ENCODE peak calls at places on chromosomes 1 and 21, in ten cellular contexts. S is transverse colon, C is tibial nerve, A is testis, H is IMR-90, W is thyroid gland, B is breast epithelium, X is adrenal gland, Y is K562, G is heart left ventricle. K is an unnamed sample.

GRCh38 chr1:118340928-118341905 is 156.2 kb upstream of the SPAG17 start:
- DNase-seq in H (no peak), A (no peak), B (no peak), C (no peak), X (no peak), W (peak; percentile 19), G (no peak), S (no peak), Y (no peak), K (no peak)

GRCh38 chr1:223877804-223878203 is 32.1 kb upstream of the TP53BP2 start:
- DNase-seq in G (no peak), B (no peak), Y (no peak), H (no peak), X (no peak), A (no peak), W (no peak), S (no peak), C (no peak), K (no peak)

GRCh38 chr1:118928739-118929554 is 59.2 kb downstream of the TBX15 start:
- DNase-seq in Y (peak; percentile 27), A (peak; percentile 17), X (no peak), G (no peak), B (no peak), S (no peak), W (peak; percentile 23), C (no peak), H (peak; percentile 28), K (no peak)

GRCh38 chr1:66436378-66437135 is 97.4 kb upstream of the SGIP1 start:
- DNase-seq in G (no peak), H (peak; percentile 80), X (no peak), W (no peak), S (no peak), C (no peak), A (no peak), Y (no peak), B (peak; percentile 35), K (no peak)

GRCh38 chr21:45982758-45983731 is 1.5 kb downstream of the COL6A1 start:
- DNase-seq in G (peak; percentile 32), Y (no peak), B (no peak), W (peak; percentile 12), A (no peak), S (peak; percentile 11), X (no peak), H (no peak), C (no peak), K (peak; percentile 40)

GRCh38 chr1:197674286-197674685 is 101.0 kb downstream of the DENND1B start:
- DNase-seq in B (no peak), C (no peak), W (no peak), Y (no peak), G (no peak), H (no peak), S (no peak), X (no peak), A (no peak), K (no peak)

GRCh38 chr1:167467126-167467725 is 51.1 kb downstream of the CD247 start:
- DNase-seq in W (no peak), X (no peak), B (no peak), S (no peak), Y (no peak), A (no peak), C (no peak), G (no peak), H (peak; percentile 7), K (no peak)

GRCh38 chr1:1033009-1033587 is 13.2 kb downstream of the AGRN start:
- DNase-seq in C (no peak), S (peak; percentile 92), B (peak; percentile 93), H (peak; percentile 63), X (peak; percentile 72), G (peak; percentile 84), A (peak; percentile 90), Y (peak; percentile 93), W (peak; percentile 97), K (peak; percentile 69)

GRCh38 chr1:200982071-200982945 is 41.2 kb downstream of the KIF21B start:
- DNase-seq in S (no peak), W (no peak), H (peak; percentile 52), G (no peak), B (no peak), X (no peak), A (no peak), Y (no peak), C (no peak), K (no peak)

GRCh38 chr1:200981278-200981677 is 42.2 kb downstream of the KIF21B start:
- DNase-seq in S (no peak), C (no peak), X (no peak), B (no peak), H (no peak), A (no peak), W (no peak), Y (no peak), G (no peak), K (no peak)

GRCh38 chr1:200985481-200985880 is 38.0 kb downstream of the KIF21B start:
- DNase-seq in H (no peak), X (no peak), G (no peak), B (no peak), W (no peak), Y (no peak), A (no peak), C (no peak), S (no peak), K (no peak)

GRCh38 chr1:200980873-200981272 is 42.6 kb downstream of the KIF21B start:
- DNase-seq in G (no peak), H (no peak), C (no peak), A (no peak), X (no peak), Y (no peak), B (no peak), S (no peak), W (no peak), K (no peak)

DNA sequence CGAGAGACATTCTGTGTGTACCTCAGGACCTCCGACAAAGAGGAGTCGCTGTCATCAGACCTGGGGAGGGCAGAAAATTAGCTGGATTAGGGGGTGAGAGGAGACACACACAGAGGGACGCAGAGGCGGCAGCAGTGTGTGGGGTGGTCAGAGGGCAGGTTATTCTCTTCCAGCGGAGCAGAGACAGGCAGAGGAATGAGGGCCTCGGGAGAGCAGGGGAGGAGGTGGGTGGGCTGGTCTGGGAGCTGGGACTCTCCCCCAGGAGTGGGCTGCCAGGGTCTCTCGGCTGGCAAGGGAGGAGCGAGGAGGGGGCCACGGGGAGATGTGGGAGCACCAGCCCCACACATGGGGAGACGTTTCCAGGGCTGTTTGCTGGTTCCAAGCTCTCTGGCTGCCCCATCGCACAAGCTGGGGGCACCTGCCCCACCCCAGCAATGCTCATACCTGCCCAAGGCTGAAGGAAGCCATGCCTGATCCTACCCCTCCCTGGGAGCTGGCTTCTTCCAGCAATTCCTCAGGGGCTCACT is 40.4 kb downstream of the KIF21B start:
- DNase-seq in C (no peak), Y (no peak), B (no peak), S (no peak), X (no peak), H (no peak), W (no peak), G (no peak), A (no peak), K (no peak)
- H3K36me3 ChIP-seq in C (no peaks in the 10 kb centered on the region), Y (no peaks in the 10 kb centered on the region), B (no peaks in the 10 kb centered on the region), S (no peaks in the 10 kb centered on the region), X (no peaks in the 10 kb centered on the region), H (no peaks in the 10 kb centered on the region), W (no peaks in the 10 kb centered on the region), G (no peaks in the 10 kb centered on the region), A (no peaks in the 10 kb centered on the region), K (no peaks in the 10 kb centered on the region)

GRCh38 chr1:156908541-156908940 is 11.9 kb upstream of the LRRC71 start:
- DNase-seq in H (no peak), G (no peak), Y (no peak), X (no peak), B (no peak), W (no peak), S (no peak), A (no peak), C (no peak), K (no peak)

GRCh38 chr1:156909671-156910070 is 10.8 kb upstream of the LRRC71 start:
- DNase-seq in H (no peak), G (no peak), W (no peak), X (no peak), B (no peak), Y (no peak), C (no peak), S (no peak), A (no peak), K (no peak)

GRCh38 chr1:156911587-156912298 is 8.7 kb upstream of the LRRC71 start:
- DNase-seq in A (no peak), W (no peak), C (no peak), H (no peak), Y (no peak), X (no peak), S (no peak), B (no peak), G (no peak), K (no peak)

GRCh38 chr1:156908955-156909354 is 11.5 kb upstream of the LRRC71 start:
- DNase-seq in C (no peak), S (no peak), H (no peak), G (no peak), X (no peak), A (no peak), W (no peak), B (no peak), Y (no peak), K (no peak)

DNA sequence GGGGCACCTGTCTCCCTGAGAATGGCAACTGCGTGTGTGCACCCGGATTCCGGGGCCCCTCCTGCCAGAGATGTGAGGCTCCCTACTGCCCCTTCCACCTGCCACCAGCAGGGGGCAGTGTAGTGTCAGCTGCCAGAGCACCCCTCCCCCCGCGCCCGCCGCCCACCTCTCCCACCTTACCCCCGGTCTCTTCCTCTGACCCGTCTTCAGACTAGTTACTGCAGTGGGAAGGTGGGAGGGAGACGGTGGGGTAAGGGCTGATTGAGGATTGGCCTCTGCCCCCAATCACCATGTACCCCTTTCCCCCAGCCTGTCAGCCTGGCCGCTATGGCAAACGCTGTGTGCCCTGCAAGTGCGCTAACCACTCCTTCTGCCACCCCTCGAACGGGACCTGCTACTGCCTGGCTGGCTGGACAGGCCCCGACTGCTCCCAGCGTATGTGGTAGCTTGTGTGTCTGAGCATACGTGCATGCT is 10.1 kb upstream of the LRRC71 start:
- DNase-seq in G (no peak), C (no peak), X (peak; percentile 59), A (peak; percentile 73), Y (peak; percentile 85), S (peak; percentile 54), W (peak; percentile 28), H (no peak), B (no peak), K (no peak)
- H3K4me3 ChIP-seq in G (no peak overlapping the region), C (no peak overlapping the region), X (no peak overlapping the region), A (no peak overlapping the region), Y (peak overlapping the region; percentile 14), S (no peak overlapping the region), W (no peak overlapping the region), H (no peak overlapping the region), B (no peak overlapping the region), K (no peak overlapping the region)

GRCh38 chr1:173823776-173824314 is 628 bp upstream of the DARS2 start:
- DNase-seq in Y (no peak), W (no peak), H (peak; percentile 20), X (no peak), A (no peak), G (no peak), C (no peak), S (no peak), B (no peak), K (no peak)
- TF ChIP-seq POLR2A in Y (no peak), W (no peak), H (no peak), X (no peak), A (no peak), G (no peak), C (no peak), S (no peak), B (no peak), K (no peak)

DNA sequence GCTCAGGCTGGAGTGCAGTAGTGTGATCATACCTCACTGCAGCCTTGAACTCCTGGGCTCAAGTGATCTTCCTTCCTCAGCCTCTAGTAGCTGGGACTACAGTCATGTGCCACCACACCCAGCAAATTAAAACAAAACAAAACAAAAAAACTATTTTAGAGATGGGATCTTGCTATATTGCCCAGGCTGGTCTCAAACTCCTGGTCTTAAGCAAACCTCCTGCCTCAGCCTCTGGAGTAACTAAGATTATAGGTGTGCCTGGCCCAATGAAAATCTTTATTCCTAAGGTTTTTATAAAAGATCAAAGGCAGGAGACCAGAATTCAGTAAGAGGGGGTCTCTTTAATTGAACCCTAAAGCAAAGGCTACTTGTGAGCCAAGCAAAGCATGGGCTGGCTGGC is 10.1 kb downstream of the INAVA start:
- DNase-seq in A (no peak), Y (no peak), X (no peak), H (no peak), C (no peak), G (no peak), W (no peak), S (no peak), B (no peak), K (no peak)
- H3K36me3 ChIP-seq in A (no peaks in the 10 kb centered on the region), Y (no peaks in the 10 kb centered on the region), X (no peaks in the 10 kb centered on the region), H (no peaks in the 10 kb centered on the region), C (no peaks in the 10 kb centered on the region), G (no peaks in the 10 kb centered on the region), W (no peaks in the 10 kb centered on the region), S (no peaks in the 10 kb centered on the region), B (no peaks in the 10 kb centered on the region), K (no peaks in the 10 kb centered on the region)

K was measured in uterus.